ENCODE peak calls at places on chromosomes 12 and 14, in ten cellular contexts. One of them, this sample, is unnamed.

GRCh38 chr12:124632510-124632909 is 65.1 kb upstream of the NCOR2 start:
- DNase-seq in bronchial epithelial cell: no peak
- DNase-seq in CD8-positive, alpha-beta T cell: no peak
- DNase-seq in ELF-1: peak; percentile 65
- DNase-seq in NCI-H2081: no peak
- DNase-seq in cortex of kidney: no peak
- DNase-seq in BJ: no peak
- DNase-seq in HFF-Myc: no peak
- DNase-seq in foreskin fibroblast: no peak
- DNase-seq in iris pigment epithelial cell: no peak
- DNase-seq in this sample: no peak

GRCh38 chr12:99745106-99745505 is 97.6 kb downstream of the GARIN6 start:
- DNase-seq in bronchial epithelial cell: no peak
- DNase-seq in CD8-positive, alpha-beta T cell: no peak
- DNase-seq in ELF-1: no peak
- DNase-seq in NCI-H2081: no peak
- DNase-seq in cortex of kidney: no peak
- DNase-seq in BJ: no peak
- DNase-seq in HFF-Myc: no peak
- DNase-seq in foreskin fibroblast: no peak
- DNase-seq in iris pigment epithelial cell: no peak
- DNase-seq in this sample: no peak

GRCh38 chr14:39731912-39732311 is 299.7 kb upstream of the FBXO33 start:
- DNase-seq in bronchial epithelial cell: no peak
- DNase-seq in CD8-positive, alpha-beta T cell: no peak
- DNase-seq in ELF-1: peak; percentile 26
- DNase-seq in NCI-H2081: no peak
- DNase-seq in cortex of kidney: no peak
- DNase-seq in BJ: no peak
- DNase-seq in HFF-Myc: no peak
- DNase-seq in foreskin fibroblast: no peak
- DNase-seq in iris pigment epithelial cell: no peak
- DNase-seq in this sample: no peak

GRCh38 chr12:45596366-45596765 is 133.1 kb upstream of the ARID2 start:
- DNase-seq in bronchial epithelial cell: no peak
- DNase-seq in CD8-positive, alpha-beta T cell: no peak
- DNase-seq in ELF-1: no peak
- DNase-seq in NCI-H2081: no peak
- DNase-seq in cortex of kidney: no peak
- DNase-seq in BJ: no peak
- DNase-seq in HFF-Myc: no peak
- DNase-seq in foreskin fibroblast: no peak
- DNase-seq in iris pigment epithelial cell: no peak
- DNase-seq in this sample: no peak

GRCh38 chr12:8698132-8698829 is 490 bp downstream of the RIMKLB start:
- DNase-seq in bronchial epithelial cell: no peak
- DNase-seq in CD8-positive, alpha-beta T cell: peak; percentile 26
- DNase-seq in ELF-1: peak; percentile 80
- DNase-seq in NCI-H2081: peak; percentile 9
- DNase-seq in cortex of kidney: no peak
- DNase-seq in BJ: no peak
- DNase-seq in HFF-Myc: no peak
- DNase-seq in foreskin fibroblast: peak; percentile 36
- DNase-seq in iris pigment epithelial cell: peak; percentile 38
- DNase-seq in this sample: no peak

GRCh38 chr14:103871596-103872480 is 24.5 kb upstream of the PPP1R13B start:
- DNase-seq in bronchial epithelial cell: peak; percentile 55
- DNase-seq in CD8-positive, alpha-beta T cell: peak; percentile 71
- DNase-seq in ELF-1: peak; percentile 86
- DNase-seq in NCI-H2081: no peak
- DNase-seq in cortex of kidney: no peak
- DNase-seq in BJ: no peak
- DNase-seq in HFF-Myc: no peak
- DNase-seq in foreskin fibroblast: no peak
- DNase-seq in iris pigment epithelial cell: no peak
- DNase-seq in this sample: no peak

GRCh38 chr14:103736546-103737431 is 21.2 kb downstream of the ZFYVE21 start:
- DNase-seq in bronchial epithelial cell: no peak
- DNase-seq in CD8-positive, alpha-beta T cell: no peak
- DNase-seq in ELF-1: no peak
- DNase-seq in NCI-H2081: no peak
- DNase-seq in cortex of kidney: no peak
- DNase-seq in BJ: no peak
- DNase-seq in HFF-Myc: no peak
- DNase-seq in foreskin fibroblast: no peak
- DNase-seq in iris pigment epithelial cell: no peak
- DNase-seq in this sample: no peak

GRCh38 chr14:87840906-87841305 is 152.1 kb downstream of the GALC start:
- DNase-seq in bronchial epithelial cell: no peak
- DNase-seq in CD8-positive, alpha-beta T cell: no peak
- DNase-seq in ELF-1: no peak
- DNase-seq in NCI-H2081: no peak
- DNase-seq in cortex of kidney: no peak
- DNase-seq in BJ: no peak
- DNase-seq in HFF-Myc: no peak
- DNase-seq in foreskin fibroblast: no peak
- DNase-seq in iris pigment epithelial cell: no peak
- DNase-seq in this sample: no peak

GRCh38 chr14:90620540-90621204 is 195.6 kb downstream of the TTC7B start:
- DNase-seq in bronchial epithelial cell: no peak
- DNase-seq in CD8-positive, alpha-beta T cell: no peak
- DNase-seq in ELF-1: no peak
- DNase-seq in NCI-H2081: no peak
- DNase-seq in cortex of kidney: no peak
- DNase-seq in BJ: no peak
- DNase-seq in HFF-Myc: no peak
- DNase-seq in foreskin fibroblast: no peak
- DNase-seq in iris pigment epithelial cell: no peak
- DNase-seq in this sample: no peak

GRCh38 chr14:49306152-49306751 is 279.9 kb downstream of the RPS29 start:
- DNase-seq in bronchial epithelial cell: peak; percentile 33
- DNase-seq in CD8-positive, alpha-beta T cell: no peak
- DNase-seq in ELF-1: peak; percentile 1
- DNase-seq in NCI-H2081: peak; percentile 24
- DNase-seq in cortex of kidney: no peak
- DNase-seq in BJ: no peak
- DNase-seq in HFF-Myc: no peak
- DNase-seq in foreskin fibroblast: no peak
- DNase-seq in iris pigment epithelial cell: peak; percentile 15
- DNase-seq in this sample: peak; percentile 3

GRCh38 chr12:27463826-27464554 is 17.5 kb downstream of the SMCO2 start:
- DNase-seq in bronchial epithelial cell: no peak
- DNase-seq in CD8-positive, alpha-beta T cell: no peak
- DNase-seq in ELF-1: no peak
- DNase-seq in NCI-H2081: no peak
- DNase-seq in cortex of kidney: no peak
- DNase-seq in BJ: no peak
- DNase-seq in HFF-Myc: no peak
- DNase-seq in foreskin fibroblast: peak; percentile 79
- DNase-seq in iris pigment epithelial cell: no peak
- DNase-seq in this sample: no peak

GRCh38 chr12:51948066-51948465 is 3.4 kb upstream of the ACVR1B start:
- DNase-seq in bronchial epithelial cell: no peak
- DNase-seq in CD8-positive, alpha-beta T cell: no peak
- DNase-seq in ELF-1: no peak
- DNase-seq in NCI-H2081: no peak
- DNase-seq in cortex of kidney: no peak
- DNase-seq in BJ: no peak
- DNase-seq in HFF-Myc: no peak
- DNase-seq in foreskin fibroblast: no peak
- DNase-seq in iris pigment epithelial cell: no peak
- DNase-seq in this sample: no peak

GRCh38 chr14:104386281-104386841 is 193.2 kb upstream of the C14orf180 start:
- DNase-seq in bronchial epithelial cell: no peak
- DNase-seq in CD8-positive, alpha-beta T cell: no peak
- DNase-seq in ELF-1: no peak
- DNase-seq in NCI-H2081: no peak
- DNase-seq in cortex of kidney: no peak
- DNase-seq in BJ: no peak
- DNase-seq in HFF-Myc: no peak
- DNase-seq in foreskin fibroblast: no peak
- DNase-seq in iris pigment epithelial cell: no peak
- DNase-seq in this sample: no peak

GRCh38 chr12:13128291-13129000 is 25.0 kb upstream of the GSG1 start:
- DNase-seq in bronchial epithelial cell: no peak
- DNase-seq in CD8-positive, alpha-beta T cell: no peak
- DNase-seq in ELF-1: no peak
- DNase-seq in NCI-H2081: no peak
- DNase-seq in cortex of kidney: no peak
- DNase-seq in BJ: peak; percentile 55
- DNase-seq in HFF-Myc: peak; percentile 31
- DNase-seq in foreskin fibroblast: no peak
- DNase-seq in iris pigment epithelial cell: no peak
- DNase-seq in this sample: no peak

GRCh38 chr12:124909831-124910560 is 4.5 kb downstream of the UBC start:
- DNase-seq in bronchial epithelial cell: peak; percentile 83
- DNase-seq in CD8-positive, alpha-beta T cell: no peak
- DNase-seq in ELF-1: peak; percentile 37
- DNase-seq in NCI-H2081: no peak
- DNase-seq in cortex of kidney: no peak
- DNase-seq in BJ: no peak
- DNase-seq in HFF-Myc: no peak
- DNase-seq in foreskin fibroblast: peak; percentile 59
- DNase-seq in iris pigment epithelial cell: peak; percentile 65
- DNase-seq in this sample: no peak

GRCh38 chr12:50197297-50197727 is 30.1 kb upstream of the CERS5 start:
- DNase-seq in bronchial epithelial cell: no peak
- DNase-seq in CD8-positive, alpha-beta T cell: no peak
- DNase-seq in ELF-1: no peak
- DNase-seq in NCI-H2081: no peak
- DNase-seq in cortex of kidney: no peak
- DNase-seq in BJ: no peak
- DNase-seq in HFF-Myc: no peak
- DNase-seq in foreskin fibroblast: no peak
- DNase-seq in iris pigment epithelial cell: no peak
- DNase-seq in this sample: no peak

GRCh38 chr12:79174656-79175055 is 310.1 kb downstream of the SYT1 start:
- DNase-seq in bronchial epithelial cell: peak; percentile 58
- DNase-seq in CD8-positive, alpha-beta T cell: no peak
- DNase-seq in ELF-1: no peak
- DNase-seq in NCI-H2081: no peak
- DNase-seq in cortex of kidney: no peak
- DNase-seq in BJ: peak; percentile 9
- DNase-seq in HFF-Myc: peak; percentile 20
- DNase-seq in foreskin fibroblast: peak; percentile 40
- DNase-seq in iris pigment epithelial cell: peak; percentile 71
- DNase-seq in this sample: peak; percentile 54

GRCh38 chr14:76760331-76761197 is 704 bp upstream of the VASH1 start:
- DNase-seq in bronchial epithelial cell: no peak
- DNase-seq in CD8-positive, alpha-beta T cell: no peak
- DNase-seq in ELF-1: peak; percentile 8
- DNase-seq in NCI-H2081: no peak
- DNase-seq in cortex of kidney: no peak
- DNase-seq in BJ: no peak
- DNase-seq in HFF-Myc: no peak
- DNase-seq in foreskin fibroblast: no peak
- DNase-seq in iris pigment epithelial cell: no peak
- DNase-seq in this sample: no peak

GRCh38 chr12:96445743-96446655 is 43.4 kb upstream of the CFAP54 start:
- DNase-seq in bronchial epithelial cell: peak; percentile 99
- DNase-seq in CD8-positive, alpha-beta T cell: peak; percentile 40
- DNase-seq in ELF-1: no peak
- DNase-seq in NCI-H2081: no peak
- DNase-seq in cortex of kidney: no peak
- DNase-seq in BJ: peak; percentile 72
- DNase-seq in HFF-Myc: peak; percentile 74
- DNase-seq in foreskin fibroblast: peak; percentile 95
- DNase-seq in iris pigment epithelial cell: peak; percentile 99
- DNase-seq in this sample: no peak

GRCh38 chr14:72597834-72598233 is 296.1 kb downstream of the DPF3 start:
- DNase-seq in bronchial epithelial cell: no peak
- DNase-seq in CD8-positive, alpha-beta T cell: no peak
- DNase-seq in ELF-1: no peak
- DNase-seq in NCI-H2081: no peak
- DNase-seq in cortex of kidney: no peak
- DNase-seq in BJ: no peak
- DNase-seq in HFF-Myc: no peak
- DNase-seq in foreskin fibroblast: no peak
- DNase-seq in iris pigment epithelial cell: no peak
- DNase-seq in this sample: no peak

GRCh38 chr14:103716091-103716801 is 636 bp downstream of the ZFYVE21 start:
- DNase-seq in bronchial epithelial cell: no peak
- DNase-seq in CD8-positive, alpha-beta T cell: no peak
- DNase-seq in ELF-1: no peak
- DNase-seq in NCI-H2081: peak; percentile 28
- DNase-seq in cortex of kidney: no peak
- DNase-seq in BJ: no peak
- DNase-seq in HFF-Myc: no peak
- DNase-seq in foreskin fibroblast: no peak
- DNase-seq in iris pigment epithelial cell: peak; percentile 34
- DNase-seq in this sample: no peak

GRCh38 chr14:105497671-105498429 is 6.8 kb downstream of the TEDC1 start:
- DNase-seq in bronchial epithelial cell: no peak
- DNase-seq in CD8-positive, alpha-beta T cell: no peak
- DNase-seq in ELF-1: peak; percentile 53
- DNase-seq in NCI-H2081: peak; percentile 43
- DNase-seq in cortex of kidney: no peak
- DNase-seq in BJ: no peak
- DNase-seq in HFF-Myc: no peak
- DNase-seq in foreskin fibroblast: no peak
- DNase-seq in iris pigment epithelial cell: no peak
- DNase-seq in this sample: no peak

GRCh38 chr12:91183565-91183964 is 948 bp upstream of the DCN start:
- DNase-seq in bronchial epithelial cell: no peak
- DNase-seq in CD8-positive, alpha-beta T cell: no peak
- DNase-seq in ELF-1: no peak
- DNase-seq in NCI-H2081: no peak
- DNase-seq in cortex of kidney: no peak
- DNase-seq in BJ: no peak
- DNase-seq in HFF-Myc: no peak
- DNase-seq in foreskin fibroblast: no peak
- DNase-seq in iris pigment epithelial cell: no peak
- DNase-seq in this sample: no peak

GRCh38 chr14:54593860-54594259 is 26.9 kb downstream of the SAMD4A start:
- DNase-seq in bronchial epithelial cell: peak; percentile 71
- DNase-seq in CD8-positive, alpha-beta T cell: no peak
- DNase-seq in ELF-1: no peak
- DNase-seq in NCI-H2081: no peak
- DNase-seq in cortex of kidney: no peak
- DNase-seq in BJ: no peak
- DNase-seq in HFF-Myc: no peak
- DNase-seq in foreskin fibroblast: no peak
- DNase-seq in iris pigment epithelial cell: peak; percentile 79
- DNase-seq in this sample: no peak

GRCh38 chr12:10153271-10154144 is 18.4 kb downstream of the OLR1 start:
- DNase-seq in bronchial epithelial cell: peak; percentile 38
- DNase-seq in CD8-positive, alpha-beta T cell: peak; percentile 33
- DNase-seq in ELF-1: peak; percentile 88
- DNase-seq in NCI-H2081: peak; percentile 42
- DNase-seq in cortex of kidney: no peak
- DNase-seq in BJ: no peak
- DNase-seq in HFF-Myc: peak; percentile 30
- DNase-seq in foreskin fibroblast: peak; percentile 40
- DNase-seq in iris pigment epithelial cell: peak; percentile 75
- DNase-seq in this sample: peak; percentile 67

GRCh38 chr14:24409217-24409616 is 10.4 kb downstream of the NYNRIN start:
- DNase-seq in bronchial epithelial cell: no peak
- DNase-seq in CD8-positive, alpha-beta T cell: no peak
- DNase-seq in ELF-1: no peak
- DNase-seq in NCI-H2081: no peak
- DNase-seq in cortex of kidney: no peak
- DNase-seq in BJ: no peak
- DNase-seq in HFF-Myc: no peak
- DNase-seq in foreskin fibroblast: no peak
- DNase-seq in iris pigment epithelial cell: no peak
- DNase-seq in this sample: no peak

GRCh38 chr14:23104070-23104590 is 659 bp downstream of the CIROP start:
- DNase-seq in bronchial epithelial cell: no peak
- DNase-seq in CD8-positive, alpha-beta T cell: no peak
- DNase-seq in ELF-1: no peak
- DNase-seq in NCI-H2081: no peak
- DNase-seq in cortex of kidney: no peak
- DNase-seq in BJ: no peak
- DNase-seq in HFF-Myc: no peak
- DNase-seq in foreskin fibroblast: no peak
- DNase-seq in iris pigment epithelial cell: no peak
- DNase-seq in this sample: no peak

GRCh38 chr12:51529586-51529985 is 61.4 kb upstream of the SCN8A start:
- DNase-seq in bronchial epithelial cell: no peak
- DNase-seq in CD8-positive, alpha-beta T cell: no peak
- DNase-seq in ELF-1: peak; percentile 91
- DNase-seq in NCI-H2081: no peak
- DNase-seq in cortex of kidney: no peak
- DNase-seq in BJ: no peak
- DNase-seq in HFF-Myc: no peak
- DNase-seq in foreskin fibroblast: no peak
- DNase-seq in iris pigment epithelial cell: no peak
- DNase-seq in this sample: no peak

This sample was measured in LNCaP clone FGC.